ENCODE peak calls at places on chromosomes 16 and 17, in six cellular contexts. One of them, this sample, is unnamed.

GRCh38 chr17:71987634-71988033 is 133.2 kb upstream of the SOX9 start:
- DNase-seq in iPS-NIHi11: no peak
- DNase-seq in mesothelial cell of epicardium: no peak
- DNase-seq in hypothalamus: no peak
- DNase-seq in effector memory CD4-positive, alpha-beta T cell: no peak
- DNase-seq in activated T-cell treated with anti-CD3 and anti-CD28 coated beads for 48 hours: no peak
- DNase-seq in this sample: no peak

GRCh38 chr16:77788196-77789084 is at the start of gene VAT1L:
- DNase-seq in iPS-NIHi11: peak
- DNase-seq in mesothelial cell of epicardium: peak
- DNase-seq in hypothalamus: peak
- DNase-seq in activated T-cell treated with anti-CD3 and anti-CD28 coated beads for 48 hours: no peak
- DNase-seq in effector memory CD4-positive, alpha-beta T cell: no peak
- DNase-seq in this sample: peak

GRCh38 chr16:88650749-88651275 is at the start of gene CYBA:
- DNase-seq in mesothelial cell of epicardium: peak
- DNase-seq in iPS-NIHi11: peak
- DNase-seq in effector memory CD4-positive, alpha-beta T cell: peak
- DNase-seq in hypothalamus: peak
- DNase-seq in activated T-cell treated with anti-CD3 and anti-CD28 coated beads for 48 hours: peak
- DNase-seq in this sample: peak

GRCh38 chr17:75853410-75853809 is 1.7 kb downstream of the WBP2 start:
- DNase-seq in mesothelial cell of epicardium: no peak
- DNase-seq in activated T-cell treated with anti-CD3 and anti-CD28 coated beads for 48 hours: no peak
- DNase-seq in effector memory CD4-positive, alpha-beta T cell: no peak
- DNase-seq in hypothalamus: no peak
- DNase-seq in iPS-NIHi11: no peak
- DNase-seq in this sample: no peak

GRCh38 chr17:78595135-78595810 is 18.1 kb upstream of the DNAH17 start:
- DNase-seq in activated T-cell treated with anti-CD3 and anti-CD28 coated beads for 48 hours: no peak
- DNase-seq in effector memory CD4-positive, alpha-beta T cell: no peak
- DNase-seq in mesothelial cell of epicardium: no peak
- DNase-seq in hypothalamus: no peak
- DNase-seq in iPS-NIHi11: no peak
- DNase-seq in this sample: no peak

GRCh38 chr17:75487351-75488070 is 27.8 kb downstream of the CASKIN2 start:
- DNase-seq in hypothalamus: no peak
- DNase-seq in activated T-cell treated with anti-CD3 and anti-CD28 coated beads for 48 hours: peak
- DNase-seq in iPS-NIHi11: no peak
- DNase-seq in effector memory CD4-positive, alpha-beta T cell: peak
- DNase-seq in mesothelial cell of epicardium: no peak
- DNase-seq in this sample: no peak

GRCh38 chr17:41647940-41648410 is 23.6 kb upstream of the KRT17 start:
- DNase-seq in mesothelial cell of epicardium: peak
- DNase-seq in effector memory CD4-positive, alpha-beta T cell: peak
- DNase-seq in iPS-NIHi11: peak
- DNase-seq in activated T-cell treated with anti-CD3 and anti-CD28 coated beads for 48 hours: peak
- DNase-seq in hypothalamus: peak
- DNase-seq in this sample: peak

GRCh38 chr17:44331249-44331760 is 6.7 kb upstream of the SLC25A39 start:
- DNase-seq in effector memory CD4-positive, alpha-beta T cell: peak
- DNase-seq in iPS-NIHi11: peak
- DNase-seq in activated T-cell treated with anti-CD3 and anti-CD28 coated beads for 48 hours: peak
- DNase-seq in mesothelial cell of epicardium: peak
- DNase-seq in hypothalamus: peak
- DNase-seq in this sample: peak

GRCh38 chr17:37116802-37117201 is 168.0 kb downstream of the AATF start:
- DNase-seq in effector memory CD4-positive, alpha-beta T cell: no peak
- DNase-seq in mesothelial cell of epicardium: no peak
- DNase-seq in iPS-NIHi11: no peak
- DNase-seq in activated T-cell treated with anti-CD3 and anti-CD28 coated beads for 48 hours: no peak
- DNase-seq in hypothalamus: no peak
- DNase-seq in this sample: no peak

GRCh38 chr16:27318399-27319256 is 4.9 kb downstream of the IL4R start:
- DNase-seq in hypothalamus: no peak
- DNase-seq in activated T-cell treated with anti-CD3 and anti-CD28 coated beads for 48 hours: peak
- DNase-seq in iPS-NIHi11: no peak
- DNase-seq in effector memory CD4-positive, alpha-beta T cell: no peak
- DNase-seq in mesothelial cell of epicardium: no peak
- DNase-seq in this sample: no peak